ENCODE peak calls at places on chromosomes 12 and 14, in nine cellular contexts. One of them, this sample, is unnamed.

GRCh38 chr14:37796703-37797416 is 201.4 kb downstream of the TTC6 start:
- DNase-seq in brain microvascular endothelial cell: no peak
- DNase-seq in fibroblast of lung: no peak
- DNase-seq in small intestine: no peak
- DNase-seq in posterior vena cava: no peak
- DNase-seq in posterior cingulate gyrus: no peak
- DNase-seq in ACHN: no peak
- DNase-seq in NCI-H460: no peak
- DNase-seq in foreskin fibroblast: no peak
- DNase-seq in this sample: no peak

GRCh38 chr12:46660276-46660675 is 165.5 kb downstream of the SLC38A4 start:
- DNase-seq in fibroblast of lung: peak
- DNase-seq in foreskin fibroblast: no peak
- DNase-seq in small intestine: no peak
- DNase-seq in brain microvascular endothelial cell: no peak
- DNase-seq in NCI-H460: no peak
- DNase-seq in posterior cingulate gyrus: no peak
- DNase-seq in posterior vena cava: no peak
- DNase-seq in ACHN: no peak
- DNase-seq in this sample: no peak

GRCh38 chr12:46555379-46555778 is 182.8 kb upstream of the SLC38A2 start:
- DNase-seq in foreskin fibroblast: peak
- DNase-seq in small intestine: no peak
- DNase-seq in brain microvascular endothelial cell: peak
- DNase-seq in posterior cingulate gyrus: no peak
- DNase-seq in posterior vena cava: no peak
- DNase-seq in NCI-H460: no peak
- DNase-seq in fibroblast of lung: peak
- DNase-seq in ACHN: peak
- DNase-seq in this sample: no peak

GRCh38 chr12:69167648-69168165 is 71.7 kb upstream of the CPSF6 start:
- DNase-seq in ACHN: no peak
- DNase-seq in posterior vena cava: no peak
- DNase-seq in foreskin fibroblast: no peak
- DNase-seq in posterior cingulate gyrus: no peak
- DNase-seq in fibroblast of lung: no peak
- DNase-seq in NCI-H460: no peak
- DNase-seq in brain microvascular endothelial cell: no peak
- DNase-seq in small intestine: no peak
- DNase-seq in this sample: no peak

GRCh38 chr12:124323771-124324530 is 29.1 kb downstream of the RFLNA start:
- DNase-seq in brain microvascular endothelial cell: no peak
- DNase-seq in posterior cingulate gyrus: no peak
- DNase-seq in foreskin fibroblast: no peak
- DNase-seq in ACHN: no peak
- DNase-seq in small intestine: no peak
- DNase-seq in NCI-H460: no peak
- DNase-seq in posterior vena cava: no peak
- DNase-seq in fibroblast of lung: peak
- DNase-seq in this sample: no peak

GRCh38 chr12:22271036-22271435 is 63.5 kb downstream of the ST8SIA1 start:
- DNase-seq in posterior vena cava: no peak
- DNase-seq in ACHN: no peak
- DNase-seq in posterior cingulate gyrus: no peak
- DNase-seq in small intestine: no peak
- DNase-seq in foreskin fibroblast: peak
- DNase-seq in NCI-H460: no peak
- DNase-seq in fibroblast of lung: peak
- DNase-seq in brain microvascular endothelial cell: peak
- DNase-seq in this sample: no peak

GRCh38 chr12:75790219-75790618 is 241.4 kb downstream of the PHLDA1 start:
- DNase-seq in ACHN: no peak
- DNase-seq in small intestine: no peak
- DNase-seq in brain microvascular endothelial cell: no peak
- DNase-seq in NCI-H460: no peak
- DNase-seq in foreskin fibroblast: peak
- DNase-seq in fibroblast of lung: no peak
- DNase-seq in posterior vena cava: no peak
- DNase-seq in posterior cingulate gyrus: no peak
- DNase-seq in this sample: no peak

GRCh38 chr14:89267163-89267562 is 149.9 kb downstream of the FOXN3 start:
- DNase-seq in posterior cingulate gyrus: no peak
- DNase-seq in fibroblast of lung: no peak
- DNase-seq in ACHN: no peak
- DNase-seq in posterior vena cava: no peak
- DNase-seq in NCI-H460: no peak
- DNase-seq in foreskin fibroblast: no peak
- DNase-seq in brain microvascular endothelial cell: no peak
- DNase-seq in small intestine: no peak
- DNase-seq in this sample: no peak

GRCh38 chr12:10982244-10982643 is 4.5 kb downstream of the TAS2R50 start:
- DNase-seq in fibroblast of lung: no peak
- DNase-seq in posterior vena cava: no peak
- DNase-seq in foreskin fibroblast: no peak
- DNase-seq in small intestine: peak
- DNase-seq in ACHN: no peak
- DNase-seq in posterior cingulate gyrus: no peak
- DNase-seq in brain microvascular endothelial cell: no peak
- DNase-seq in NCI-H460: no peak
- DNase-seq in this sample: no peak

GRCh38 chr12:104643921-104644669 is 187.3 kb downstream of the CHST11 start:
- DNase-seq in brain microvascular endothelial cell: no peak
- DNase-seq in fibroblast of lung: no peak
- DNase-seq in foreskin fibroblast: no peak
- DNase-seq in small intestine: peak
- DNase-seq in posterior vena cava: no peak
- DNase-seq in posterior cingulate gyrus: no peak
- DNase-seq in ACHN: no peak
- DNase-seq in NCI-H460: no peak
- DNase-seq in this sample: no peak

GRCh38 chr14:74286736-74287135 is 16.0 kb downstream of the ABCD4 start:
- DNase-seq in brain microvascular endothelial cell: no peak
- DNase-seq in ACHN: no peak
- DNase-seq in foreskin fibroblast: no peak
- DNase-seq in small intestine: no peak
- DNase-seq in NCI-H460: no peak
- DNase-seq in fibroblast of lung: no peak
- DNase-seq in posterior vena cava: no peak
- DNase-seq in posterior cingulate gyrus: no peak
- DNase-seq in this sample: no peak

GRCh38 chr12:93317227-93317626 is 60.5 kb upstream of the NUDT4 start:
- DNase-seq in brain microvascular endothelial cell: no peak
- DNase-seq in ACHN: no peak
- DNase-seq in fibroblast of lung: no peak
- DNase-seq in posterior cingulate gyrus: no peak
- DNase-seq in small intestine: peak
- DNase-seq in posterior vena cava: no peak
- DNase-seq in NCI-H460: no peak
- DNase-seq in foreskin fibroblast: no peak
- DNase-seq in this sample: no peak

GRCh38 chr12:77609016-77609415 is 221.7 kb upstream of the NAV3 start:
- DNase-seq in small intestine: no peak
- DNase-seq in posterior vena cava: no peak
- DNase-seq in fibroblast of lung: no peak
- DNase-seq in ACHN: no peak
- DNase-seq in NCI-H460: no peak
- DNase-seq in brain microvascular endothelial cell: no peak
- DNase-seq in posterior cingulate gyrus: no peak
- DNase-seq in foreskin fibroblast: no peak
- DNase-seq in this sample: no peak

GRCh38 chr14:100741956-100742355 is 15.3 kb downstream of the DLK1 start:
- DNase-seq in NCI-H460: no peak
- DNase-seq in posterior vena cava: no peak
- DNase-seq in posterior cingulate gyrus: no peak
- DNase-seq in brain microvascular endothelial cell: no peak
- DNase-seq in ACHN: no peak
- DNase-seq in foreskin fibroblast: no peak
- DNase-seq in small intestine: no peak
- DNase-seq in fibroblast of lung: no peak
- DNase-seq in this sample: no peak

GRCh38 chr14:97213720-97214119 is 416.5 kb downstream of the VRK1 start:
- DNase-seq in small intestine: no peak
- DNase-seq in NCI-H460: no peak
- DNase-seq in foreskin fibroblast: no peak
- DNase-seq in posterior cingulate gyrus: no peak
- DNase-seq in posterior vena cava: no peak
- DNase-seq in fibroblast of lung: no peak
- DNase-seq in brain microvascular endothelial cell: no peak
- DNase-seq in ACHN: no peak
- DNase-seq in this sample: no peak

GRCh38 chr12:56299308-56299852 is 750 bp downstream of the CS start:
- DNase-seq in posterior cingulate gyrus: no peak
- DNase-seq in ACHN: no peak
- DNase-seq in NCI-H460: no peak
- DNase-seq in fibroblast of lung: peak
- DNase-seq in brain microvascular endothelial cell: no peak
- DNase-seq in posterior vena cava: no peak
- DNase-seq in foreskin fibroblast: peak
- DNase-seq in small intestine: peak
- DNase-seq in this sample: no peak

GRCh38 chr14:91284146-91284790 is 39.8 kb upstream of the GPR68 start:
- DNase-seq in fibroblast of lung: peak
- DNase-seq in NCI-H460: no peak
- DNase-seq in small intestine: no peak
- DNase-seq in posterior vena cava: peak
- DNase-seq in brain microvascular endothelial cell: peak
- DNase-seq in foreskin fibroblast: peak
- DNase-seq in posterior cingulate gyrus: no peak
- DNase-seq in ACHN: peak
- DNase-seq in this sample: no peak

GRCh38 chr12:112191201-112191600 is 65.8 kb downstream of the TRAFD1 start:
- DNase-seq in posterior cingulate gyrus: no peak
- DNase-seq in fibroblast of lung: no peak
- DNase-seq in brain microvascular endothelial cell: no peak
- DNase-seq in NCI-H460: no peak
- DNase-seq in small intestine: no peak
- DNase-seq in ACHN: no peak
- DNase-seq in foreskin fibroblast: no peak
- DNase-seq in posterior vena cava: peak
- DNase-seq in this sample: no peak

GRCh38 chr14:73887704-73888459 is 1.2 kb downstream of the ZNF410 start:
- DNase-seq in posterior vena cava: no peak
- DNase-seq in foreskin fibroblast: no peak
- DNase-seq in NCI-H460: no peak
- DNase-seq in posterior cingulate gyrus: no peak
- DNase-seq in small intestine: peak
- DNase-seq in ACHN: peak
- DNase-seq in fibroblast of lung: no peak
- DNase-seq in brain microvascular endothelial cell: no peak
- DNase-seq in this sample: no peak

GRCh38 chr12:24922109-24922508 is 26.8 kb downstream of the BCAT1 start:
- DNase-seq in posterior cingulate gyrus: no peak
- DNase-seq in NCI-H460: no peak
- DNase-seq in foreskin fibroblast: no peak
- DNase-seq in fibroblast of lung: no peak
- DNase-seq in small intestine: no peak
- DNase-seq in brain microvascular endothelial cell: no peak
- DNase-seq in ACHN: no peak
- DNase-seq in posterior vena cava: no peak
- DNase-seq in this sample: no peak

GRCh38 chr14:69069020-69069421 is 83.9 kb downstream of the DCAF5 start:
- DNase-seq in small intestine: no peak
- DNase-seq in ACHN: peak
- DNase-seq in fibroblast of lung: peak
- DNase-seq in foreskin fibroblast: peak
- DNase-seq in brain microvascular endothelial cell: peak
- DNase-seq in posterior vena cava: no peak
- DNase-seq in posterior cingulate gyrus: no peak
- DNase-seq in NCI-H460: no peak
- DNase-seq in this sample: peak

GRCh38 chr12:2759733-2760132 is 35.0 kb upstream of the FKBP4 start:
- DNase-seq in posterior vena cava: peak
- DNase-seq in ACHN: no peak
- DNase-seq in NCI-H460: no peak
- DNase-seq in fibroblast of lung: no peak
- DNase-seq in small intestine: no peak
- DNase-seq in posterior cingulate gyrus: no peak
- DNase-seq in foreskin fibroblast: no peak
- DNase-seq in brain microvascular endothelial cell: no peak
- DNase-seq in this sample: no peak

This sample was measured in epithelial cell of proximal tubule.